ENCODE peak calls at places on chromosomes 5 and 9, in six cellular contexts. One of them, this sample, is unnamed.

GRCh38 chr9:127463382-127463781 is 12.1 kb downstream of the LRSAM1 start:
- DNase-seq in ovary: no peak
- DNase-seq in A549: no peak
- DNase-seq in ascending aorta: no peak
- DNase-seq in prostate gland: no peak
- DNase-seq in esophagus muscularis mucosa: no peak
- DNase-seq in this sample: no peak

GRCh38 chr5:141742144-141742543 is 60.1 kb upstream of the ARAP3 start:
- DNase-seq in A549: no peak
- DNase-seq in prostate gland: no peak
- DNase-seq in ovary: no peak
- DNase-seq in ascending aorta: no peak
- DNase-seq in esophagus muscularis mucosa: no peak
- DNase-seq in this sample: no peak

GRCh38 chr5:91407204-91407603 is 24.1 kb upstream of the ARRDC3 start:
- DNase-seq in ascending aorta: no peak
- DNase-seq in A549: no peak
- DNase-seq in prostate gland: no peak
- DNase-seq in ovary: no peak
- DNase-seq in esophagus muscularis mucosa: no peak
- DNase-seq in this sample: no peak

GRCh38 chr9:120510816-120511215 is 69.2 kb downstream of the CDK5RAP2 start:
- DNase-seq in esophagus muscularis mucosa: no peak
- DNase-seq in A549: no peak
- DNase-seq in ovary: no peak
- DNase-seq in prostate gland: no peak
- DNase-seq in ascending aorta: no peak
- DNase-seq in this sample: no peak

GRCh38 chr9:70998962-70999361 is 122.5 kb downstream of the TRPM3 start:
- DNase-seq in ovary: no peak
- DNase-seq in ascending aorta: no peak
- DNase-seq in prostate gland: no peak
- DNase-seq in esophagus muscularis mucosa: no peak
- DNase-seq in A549: no peak
- DNase-seq in this sample: no peak

GRCh38 chr5:93100433-93100832 is 480.6 kb downstream of the NR2F1-AS1 start:
- DNase-seq in ascending aorta: no peak
- DNase-seq in ovary: no peak
- DNase-seq in A549: no peak
- DNase-seq in prostate gland: no peak
- DNase-seq in esophagus muscularis mucosa: no peak
- DNase-seq in this sample: no peak

GRCh38 chr5:39200081-39200480 is 19.3 kb downstream of the FYB1 start:
- DNase-seq in prostate gland: no peak
- DNase-seq in A549: no peak
- DNase-seq in ovary: no peak
- DNase-seq in ascending aorta: no peak
- DNase-seq in esophagus muscularis mucosa: peak; percentile 64
- DNase-seq in this sample: no peak

GRCh38 chr5:105924366-105924765 is 1746.4 kb downstream of the EFNA5 start:
- DNase-seq in A549: no peak
- DNase-seq in ascending aorta: no peak
- DNase-seq in prostate gland: no peak
- DNase-seq in ovary: no peak
- DNase-seq in esophagus muscularis mucosa: no peak
- DNase-seq in this sample: no peak

GRCh38 chr9:87087197-87087596 is 139.9 kb upstream of the GAS1 start:
- DNase-seq in ovary: no peak
- DNase-seq in ascending aorta: no peak
- DNase-seq in esophagus muscularis mucosa: no peak
- DNase-seq in prostate gland: no peak
- DNase-seq in A549: no peak
- DNase-seq in this sample: no peak

GRCh38 chr5:101393795-101394450 is 490.8 kb upstream of the ST8SIA4 start:
- DNase-seq in ovary: no peak
- DNase-seq in esophagus muscularis mucosa: no peak
- DNase-seq in ascending aorta: no peak
- DNase-seq in A549: no peak
- DNase-seq in prostate gland: no peak
- DNase-seq in this sample: no peak

GRCh38 chr5:101390317-101390908 is 487.3 kb upstream of the ST8SIA4 start:
- DNase-seq in ascending aorta: no peak
- DNase-seq in prostate gland: no peak
- DNase-seq in A549: peak; percentile 80
- DNase-seq in esophagus muscularis mucosa: no peak
- DNase-seq in ovary: no peak
- DNase-seq in this sample: no peak
- TF ChIP-seq CTCF in ascending aorta: peak; percentile 46
- TF ChIP-seq CTCF in prostate gland: peak; percentile 16
- TF ChIP-seq CTCF in A549: peak; percentile 80
- TF ChIP-seq CTCF in esophagus muscularis mucosa: no peak
- TF ChIP-seq CTCF in ovary: no peak
- TF ChIP-seq CTCF in this sample: peak; percentile 25

GRCh38 chr5:172182291-172182690 is 5.7 kb downstream of the STK10 start:
- DNase-seq in A549: no peak
- DNase-seq in prostate gland: no peak
- DNase-seq in ovary: no peak
- DNase-seq in esophagus muscularis mucosa: no peak
- DNase-seq in ascending aorta: no peak
- DNase-seq in this sample: no peak
- H3K4me1 ChIP-seq in A549: peaks cover 8% of the 10 kb centered on the region
- H3K4me1 ChIP-seq in prostate gland: no peaks in the 10 kb centered on the region
- H3K4me1 ChIP-seq in ovary: no peaks in the 10 kb centered on the region
- H3K4me1 ChIP-seq in esophagus muscularis mucosa: peaks cover 43% of the 10 kb centered on the region
- H3K4me1 ChIP-seq in ascending aorta: peaks cover 8% of the 10 kb centered on the region
- H3K4me1 ChIP-seq in this sample: no peaks in the 10 kb centered on the region

GRCh38 chr9:33221568-33221884 is 18.4 kb upstream of the SPINK4 start:
- DNase-seq in ascending aorta: no peak
- DNase-seq in esophagus muscularis mucosa: no peak
- DNase-seq in A549: no peak
- DNase-seq in ovary: no peak
- DNase-seq in prostate gland: no peak
- DNase-seq in this sample: no peak

GRCh38 chr9:33220681-33221567 is 19.0 kb upstream of the SPINK4 start:
- DNase-seq in A549: no peak
- DNase-seq in ovary: no peak
- DNase-seq in ascending aorta: no peak
- DNase-seq in prostate gland: no peak
- DNase-seq in esophagus muscularis mucosa: no peak
- DNase-seq in this sample: no peak

GRCh38 chr9:33225319-33226152 is 14.4 kb upstream of the SPINK4 start:
- DNase-seq in ascending aorta: peak; percentile 86
- DNase-seq in prostate gland: peak; percentile 78
- DNase-seq in ovary: peak; percentile 72
- DNase-seq in esophagus muscularis mucosa: no peak
- DNase-seq in A549: peak; percentile 83
- DNase-seq in this sample: no peak

GRCh38 chr9:33222031-33222430 is 17.9 kb upstream of the SPINK4 start:
- DNase-seq in A549: no peak
- DNase-seq in esophagus muscularis mucosa: no peak
- DNase-seq in ascending aorta: no peak
- DNase-seq in ovary: no peak
- DNase-seq in prostate gland: no peak
- DNase-seq in this sample: no peak

GRCh38 chr9:33223696-33224095 is 16.3 kb upstream of the SPINK4 start:
- DNase-seq in ascending aorta: no peak
- DNase-seq in ovary: no peak
- DNase-seq in A549: no peak
- DNase-seq in prostate gland: no peak
- DNase-seq in esophagus muscularis mucosa: no peak
- DNase-seq in this sample: no peak
- TF ChIP-seq CTCF in ascending aorta: no peak
- TF ChIP-seq CTCF in ovary: no peak
- TF ChIP-seq CTCF in A549: peak; percentile 41
- TF ChIP-seq CTCF in prostate gland: no peak
- TF ChIP-seq CTCF in esophagus muscularis mucosa: no peak
- TF ChIP-seq CTCF in this sample: no peak

DNA sequence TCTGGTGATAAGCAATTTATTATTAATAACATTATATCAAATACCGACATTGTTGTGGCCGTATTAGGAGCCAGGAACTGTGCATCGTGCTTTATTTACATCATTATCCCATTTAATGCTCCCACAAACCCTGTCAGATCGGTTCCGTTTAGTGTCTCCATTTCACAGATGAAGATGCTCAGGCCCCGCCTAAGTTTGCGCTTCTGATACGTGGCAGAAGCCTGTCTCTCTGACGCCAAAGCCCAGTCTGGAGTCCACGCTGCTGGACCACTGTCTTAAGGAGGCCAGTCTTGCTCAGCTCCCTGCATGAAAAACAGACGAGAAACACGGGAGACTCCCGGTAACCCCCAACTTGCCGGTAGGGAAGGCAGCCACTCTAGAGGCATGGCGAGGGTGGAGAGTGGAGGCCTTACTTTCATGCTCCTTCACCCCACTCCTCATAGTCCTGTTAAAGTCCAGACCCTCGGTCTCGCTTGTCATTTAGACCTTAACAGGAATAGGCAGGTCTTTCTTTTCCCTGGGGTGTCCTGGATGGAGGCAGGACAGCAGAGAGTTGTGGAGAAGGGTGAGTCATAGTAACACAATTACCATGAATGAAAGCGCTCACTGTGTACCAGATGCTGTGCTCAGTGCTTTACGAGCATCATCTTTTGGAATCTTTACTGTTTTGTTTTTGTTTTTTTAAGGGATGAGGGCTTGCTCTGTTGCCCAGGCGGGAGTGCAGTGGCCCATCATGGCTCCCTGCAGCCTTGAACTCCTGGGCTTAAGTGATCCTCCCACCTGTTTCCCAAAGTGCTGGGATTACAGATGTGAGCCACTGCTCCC is 872 bp downstream of the TXNDC15 start:
- DNase-seq in ovary: peak; percentile 51
- DNase-seq in ascending aorta: peak; percentile 81
- DNase-seq in esophagus muscularis mucosa: peak; percentile 93
- DNase-seq in A549: peak; percentile 75
- DNase-seq in prostate gland: peak; percentile 14
- DNase-seq in this sample: peak; percentile 33
- H3K4me1 ChIP-seq in ovary: peaks cover 6% of the 10 kb centered on the region
- H3K4me1 ChIP-seq in ascending aorta: peaks cover 9% of the 10 kb centered on the region
- H3K4me1 ChIP-seq in esophagus muscularis mucosa: peaks cover 19% of the 10 kb centered on the region
- H3K4me1 ChIP-seq in A549: peaks cover 10% of the 10 kb centered on the region
- H3K4me1 ChIP-seq in prostate gland: peaks cover 6% of the 10 kb centered on the region
- H3K4me1 ChIP-seq in this sample: peaks cover 6% of the 10 kb centered on the region

GRCh38 chr5:95281211-95281610 is 3.7 kb downstream of the MCTP1 start:
- DNase-seq in A549: no peak
- DNase-seq in esophagus muscularis mucosa: no peak
- DNase-seq in ascending aorta: no peak
- DNase-seq in ovary: no peak
- DNase-seq in prostate gland: no peak
- DNase-seq in this sample: no peak

GRCh38 chr5:95285406-95285761 is 490 bp upstream of the MCTP1 start:
- DNase-seq in A549: no peak
- DNase-seq in ascending aorta: no peak
- DNase-seq in esophagus muscularis mucosa: no peak
- DNase-seq in ovary: no peak
- DNase-seq in prostate gland: no peak
- DNase-seq in this sample: no peak

GRCh38 chr5:95284512-95285405 is at the start of gene MCTP1:
- DNase-seq in esophagus muscularis mucosa: no peak
- DNase-seq in ascending aorta: no peak
- DNase-seq in ovary: no peak
- DNase-seq in A549: peak; percentile 21
- DNase-seq in prostate gland: no peak
- DNase-seq in this sample: peak; percentile 50

GRCh38 chr5:95283022-95283615 is 1.8 kb downstream of the MCTP1 start:
- DNase-seq in A549: no peak
- DNase-seq in ascending aorta: no peak
- DNase-seq in prostate gland: no peak
- DNase-seq in ovary: no peak
- DNase-seq in esophagus muscularis mucosa: no peak
- DNase-seq in this sample: no peak

GRCh38 chr5:95283761-95284511 is 958 bp downstream of the MCTP1 start:
- DNase-seq in A549: peak; percentile 19
- DNase-seq in ovary: no peak
- DNase-seq in ascending aorta: no peak
- DNase-seq in esophagus muscularis mucosa: no peak
- DNase-seq in prostate gland: no peak
- DNase-seq in this sample: peak; percentile 85
- TF ChIP-seq CTCF in A549: peak; percentile 58
- TF ChIP-seq CTCF in ovary: no peak
- TF ChIP-seq CTCF in ascending aorta: peak; percentile 23
- TF ChIP-seq CTCF in esophagus muscularis mucosa: no peak
- TF ChIP-seq CTCF in prostate gland: peak; percentile 46
- TF ChIP-seq CTCF in this sample: peak; percentile 23

GRCh38 chr9:113397077-113397696 is 3.9 kb downstream of the ALAD start:
- DNase-seq in ascending aorta: no peak
- DNase-seq in ovary: no peak
- DNase-seq in esophagus muscularis mucosa: no peak
- DNase-seq in A549: no peak
- DNase-seq in prostate gland: no peak
- DNase-seq in this sample: no peak

GRCh38 chr9:113403651-113404050 is 2.6 kb upstream of the ALAD start:
- DNase-seq in ovary: no peak
- DNase-seq in A549: no peak
- DNase-seq in esophagus muscularis mucosa: no peak
- DNase-seq in prostate gland: no peak
- DNase-seq in ascending aorta: no peak
- DNase-seq in this sample: no peak

GRCh38 chr9:113399646-113400200 is 1.4 kb downstream of the ALAD start:
- DNase-seq in prostate gland: no peak
- DNase-seq in A549: no peak
- DNase-seq in ovary: no peak
- DNase-seq in ascending aorta: no peak
- DNase-seq in esophagus muscularis mucosa: no peak
- DNase-seq in this sample: no peak

GRCh38 chr9:113398796-113399195 is 2.3 kb downstream of the ALAD start:
- DNase-seq in esophagus muscularis mucosa: no peak
- DNase-seq in ascending aorta: no peak
- DNase-seq in ovary: no peak
- DNase-seq in prostate gland: no peak
- DNase-seq in A549: no peak
- DNase-seq in this sample: no peak

GRCh38 chr9:113401027-113401792 is at the start of gene ALAD:
- DNase-seq in esophagus muscularis mucosa: peak; percentile 99
- DNase-seq in prostate gland: peak; percentile 99
- DNase-seq in ovary: peak; percentile 100
- DNase-seq in ascending aorta: peak; percentile 100
- DNase-seq in A549: peak; percentile 98
- DNase-seq in this sample: peak; percentile 100
- H3K4me1 ChIP-seq in esophagus muscularis mucosa: peaks cover 26% of the 10 kb centered on the region
- H3K4me1 ChIP-seq in prostate gland: no peaks in the 10 kb centered on the region
- H3K4me1 ChIP-seq in ovary: peaks cover 6% of the 10 kb centered on the region
- H3K4me1 ChIP-seq in ascending aorta: peaks cover 10% of the 10 kb centered on the region
- H3K4me1 ChIP-seq in A549: peaks cover 10% of the 10 kb centered on the region
- H3K4me1 ChIP-seq in this sample: peaks cover 33% of the 10 kb centered on the region